ENCODE peak calls at places on chromosomes 6 and 20, in five cellular contexts. One of them, this sample, is unnamed.

GRCh38 chr6:167572841-167573271 is 248.0 kb downstream of the TTLL2 start:
- DNase-seq in myocyte: no peak
- DNase-seq in NAMALWA: no peak
- DNase-seq in cardiac muscle cell: no peak
- DNase-seq in GDM1: no peak
- DNase-seq in this sample: no peak

GRCh38 chr6:97925504-97925903 is 642.5 kb upstream of the MMS22L start:
- DNase-seq in cardiac muscle cell: no peak
- DNase-seq in myocyte: no peak
- DNase-seq in NAMALWA: no peak
- DNase-seq in GDM1: no peak
- DNase-seq in this sample: no peak

GRCh38 chr6:141026504-141026903 is 1106.2 kb upstream of the GJE1 start:
- DNase-seq in NAMALWA: no peak
- DNase-seq in GDM1: no peak
- DNase-seq in myocyte: no peak
- DNase-seq in cardiac muscle cell: no peak
- DNase-seq in this sample: no peak

GRCh38 chr6:169172435-169172834 is 81.2 kb downstream of the THBS2 start:
- DNase-seq in NAMALWA: no peak
- DNase-seq in myocyte: peak
- DNase-seq in GDM1: no peak
- DNase-seq in cardiac muscle cell: no peak
- DNase-seq in this sample: no peak

GRCh38 chr6:55445648-55446204 is 118.5 kb downstream of the GFRAL start:
- DNase-seq in GDM1: no peak
- DNase-seq in NAMALWA: peak
- DNase-seq in myocyte: peak
- DNase-seq in cardiac muscle cell: peak
- DNase-seq in this sample: no peak

GRCh38 chr6:79421707-79422484 is 115.3 kb downstream of the LCA5 start:
- DNase-seq in GDM1: no peak
- DNase-seq in NAMALWA: peak
- DNase-seq in myocyte: peak
- DNase-seq in cardiac muscle cell: peak
- DNase-seq in this sample: no peak

GRCh38 chr6:127342296-127342945 is 988 bp downstream of the ECHDC1 start:
- DNase-seq in NAMALWA: no peak
- DNase-seq in myocyte: peak
- DNase-seq in GDM1: no peak
- DNase-seq in cardiac muscle cell: peak
- DNase-seq in this sample: peak

GRCh38 chr6:30394139-30394538 is 49.2 kb downstream of the RPP21 start:
- DNase-seq in cardiac muscle cell: no peak
- DNase-seq in myocyte: no peak
- DNase-seq in NAMALWA: no peak
- DNase-seq in GDM1: no peak
- DNase-seq in this sample: no peak

GRCh38 chr20:33482581-33482980 is 7.3 kb upstream of the CBFA2T2 start:
- DNase-seq in GDM1: no peak
- DNase-seq in NAMALWA: no peak
- DNase-seq in cardiac muscle cell: no peak
- DNase-seq in myocyte: no peak
- DNase-seq in this sample: no peak

GRCh38 chr20:14634666-14635065 is 297.3 kb upstream of the FLRT3 start:
- DNase-seq in NAMALWA: no peak
- DNase-seq in cardiac muscle cell: no peak
- DNase-seq in myocyte: no peak
- DNase-seq in GDM1: no peak
- DNase-seq in this sample: no peak

GRCh38 chr6:169793408-169793807 is 42.0 kb downstream of the ERMARD start:
- DNase-seq in myocyte: no peak
- DNase-seq in NAMALWA: no peak
- DNase-seq in GDM1: no peak
- DNase-seq in cardiac muscle cell: no peak
- DNase-seq in this sample: peak

GRCh38 chr6:137488736-137489409 is 5.3 kb downstream of the OLIG3 start:
- DNase-seq in myocyte: no peak
- DNase-seq in GDM1: no peak
- DNase-seq in NAMALWA: no peak
- DNase-seq in cardiac muscle cell: no peak
- DNase-seq in this sample: peak

GRCh38 chr20:44969320-44969879 is 3.1 kb downstream of the STK4 start:
- DNase-seq in GDM1: no peak
- DNase-seq in myocyte: no peak
- DNase-seq in NAMALWA: peak
- DNase-seq in cardiac muscle cell: no peak
- DNase-seq in this sample: no peak

GRCh38 chr6:27720607-27721580 is 191.3 kb downstream of the OR2B2 start:
- DNase-seq in NAMALWA: no peak
- DNase-seq in myocyte: no peak
- DNase-seq in GDM1: no peak
- DNase-seq in cardiac muscle cell: no peak
- DNase-seq in this sample: peak

GRCh38 chr6:108565893-108566292 is 5.2 kb downstream of the FOXO3 start:
- DNase-seq in GDM1: peak
- DNase-seq in myocyte: peak
- DNase-seq in cardiac muscle cell: no peak
- DNase-seq in NAMALWA: peak
- DNase-seq in this sample: no peak

GRCh38 chr6:110813813-110814487 is 1.3 kb downstream of the CDK19 start:
- DNase-seq in cardiac muscle cell: peak
- DNase-seq in myocyte: no peak
- DNase-seq in NAMALWA: peak
- DNase-seq in GDM1: no peak
- DNase-seq in this sample: no peak

GRCh38 chr6:33585403-33586107 is 5.5 kb upstream of the BAK1 start:
- DNase-seq in GDM1: peak
- DNase-seq in NAMALWA: peak
- DNase-seq in cardiac muscle cell: peak
- DNase-seq in myocyte: peak
- DNase-seq in this sample: peak

GRCh38 chr6:85450578-85450884 is 648 bp downstream of the NT5E start:
- DNase-seq in NAMALWA: no peak
- DNase-seq in myocyte: no peak
- DNase-seq in GDM1: no peak
- DNase-seq in cardiac muscle cell: no peak
- DNase-seq in this sample: no peak

GRCh38 chr6:141261016-141261671 is 871.6 kb upstream of the GJE1 start:
- DNase-seq in cardiac muscle cell: no peak
- DNase-seq in GDM1: no peak
- DNase-seq in NAMALWA: no peak
- DNase-seq in myocyte: no peak
- DNase-seq in this sample: no peak

GRCh38 chr6:81997091-81997926 is 244.8 kb upstream of the TENT5A start:
- DNase-seq in NAMALWA: no peak
- DNase-seq in myocyte: peak
- DNase-seq in cardiac muscle cell: no peak
- DNase-seq in GDM1: no peak
- DNase-seq in this sample: no peak

GRCh38 chr20:48962976-48963730 is 41.6 kb downstream of the ARFGEF2 start:
- DNase-seq in NAMALWA: no peak
- DNase-seq in cardiac muscle cell: no peak
- DNase-seq in GDM1: no peak
- DNase-seq in myocyte: no peak
- DNase-seq in this sample: no peak

GRCh38 chr6:143180860-143181259 is 120.2 kb downstream of the AIG1 start:
- DNase-seq in myocyte: no peak
- DNase-seq in cardiac muscle cell: no peak
- DNase-seq in GDM1: no peak
- DNase-seq in NAMALWA: no peak
- DNase-seq in this sample: no peak

GRCh38 chr6:85975957-85976356 is 333.3 kb upstream of the SYNCRIP start:
- DNase-seq in myocyte: no peak
- DNase-seq in cardiac muscle cell: no peak
- DNase-seq in GDM1: no peak
- DNase-seq in NAMALWA: no peak
- DNase-seq in this sample: no peak

GRCh38 chr6:143125455-143125854 is 64.8 kb downstream of the AIG1 start:
- DNase-seq in myocyte: no peak
- DNase-seq in cardiac muscle cell: no peak
- DNase-seq in GDM1: no peak
- DNase-seq in NAMALWA: no peak
- DNase-seq in this sample: no peak

GRCh38 chr20:43495388-43495787 is 12.1 kb upstream of the L3MBTL1 start:
- DNase-seq in myocyte: no peak
- DNase-seq in cardiac muscle cell: no peak
- DNase-seq in GDM1: no peak
- DNase-seq in NAMALWA: no peak
- DNase-seq in this sample: no peak

GRCh38 chr6:29764422-29765196 is 41.4 kb downstream of the HLA-F start:
- DNase-seq in cardiac muscle cell: no peak
- DNase-seq in NAMALWA: no peak
- DNase-seq in myocyte: no peak
- DNase-seq in GDM1: no peak
- DNase-seq in this sample: peak